ENCODE peak calls at places on chromosomes 16 and 17, in nine cellular contexts. One of them, this sample, is unnamed.

GRCh38 chr16:85626191-85626951 is 13.2 kb downstream of the GSE1 start:
- DNase-seq in left ventricle myocardium inferior: peak; percentile 40
- DNase-seq in PC-9: no peak
- DNase-seq in fibroblast of lung: no peak
- DNase-seq in lower leg skin: no peak
- DNase-seq in heart right ventricle: no peak
- DNase-seq in bronchial epithelial cell: no peak
- DNase-seq in kidney epithelial cell: no peak
- DNase-seq in neural progenitor cell: peak; percentile 92
- DNase-seq in this sample: peak; percentile 90

GRCh38 chr16:23132921-23133532 is 16.2 kb downstream of the USP31 start:
- DNase-seq in kidney epithelial cell: no peak
- DNase-seq in neural progenitor cell: no peak
- DNase-seq in fibroblast of lung: peak; percentile 39
- DNase-seq in left ventricle myocardium inferior: peak; percentile 58
- DNase-seq in lower leg skin: no peak
- DNase-seq in bronchial epithelial cell: no peak
- DNase-seq in PC-9: no peak
- DNase-seq in heart right ventricle: peak; percentile 42
- DNase-seq in this sample: no peak

GRCh38 chr17:81435636-81436293 is 40.5 kb downstream of the BAHCC1 start:
- DNase-seq in neural progenitor cell: no peak
- DNase-seq in left ventricle myocardium inferior: no peak
- DNase-seq in PC-9: no peak
- DNase-seq in kidney epithelial cell: no peak
- DNase-seq in fibroblast of lung: no peak
- DNase-seq in heart right ventricle: no peak
- DNase-seq in bronchial epithelial cell: no peak
- DNase-seq in lower leg skin: no peak
- DNase-seq in this sample: no peak

GRCh38 chr17:40552806-40553693 is 12.2 kb downstream of the CCR7 start:
- DNase-seq in lower leg skin: peak; percentile 13
- DNase-seq in heart right ventricle: no peak
- DNase-seq in kidney epithelial cell: no peak
- DNase-seq in fibroblast of lung: no peak
- DNase-seq in neural progenitor cell: no peak
- DNase-seq in left ventricle myocardium inferior: no peak
- DNase-seq in bronchial epithelial cell: no peak
- DNase-seq in PC-9: no peak
- DNase-seq in this sample: peak; percentile 57

GRCh38 chr17:80970044-80970761 is 21.4 kb upstream of the CHMP6 start:
- DNase-seq in PC-9: no peak
- DNase-seq in bronchial epithelial cell: no peak
- DNase-seq in left ventricle myocardium inferior: peak; percentile 55
- DNase-seq in heart right ventricle: peak; percentile 57
- DNase-seq in lower leg skin: no peak
- DNase-seq in fibroblast of lung: peak; percentile 27
- DNase-seq in neural progenitor cell: peak; percentile 62
- DNase-seq in kidney epithelial cell: no peak
- DNase-seq in this sample: peak; percentile 89

GRCh38 chr17:2214047-2214717 is 89.4 kb downstream of the SMG6 start:
- DNase-seq in neural progenitor cell: peak; percentile 43
- DNase-seq in fibroblast of lung: peak; percentile 91
- DNase-seq in heart right ventricle: peak; percentile 47
- DNase-seq in kidney epithelial cell: peak; percentile 51
- DNase-seq in bronchial epithelial cell: peak; percentile 94
- DNase-seq in left ventricle myocardium inferior: peak; percentile 61
- DNase-seq in PC-9: no peak
- DNase-seq in lower leg skin: peak; percentile 59
- DNase-seq in this sample: peak; percentile 49

GRCh38 chr16:57600048-57600835 is 28.2 kb upstream of the ADGRG1 start:
- DNase-seq in heart right ventricle: peak; percentile 52
- DNase-seq in PC-9: no peak
- DNase-seq in lower leg skin: peak; percentile 17
- DNase-seq in bronchial epithelial cell: peak; percentile 50
- DNase-seq in left ventricle myocardium inferior: no peak
- DNase-seq in neural progenitor cell: peak; percentile 85
- DNase-seq in kidney epithelial cell: no peak
- DNase-seq in fibroblast of lung: peak; percentile 45
- DNase-seq in this sample: peak; percentile 90

GRCh38 chr17:82648761-82649474 is 674 bp upstream of the WDR45B start:
- DNase-seq in fibroblast of lung: no peak
- DNase-seq in neural progenitor cell: peak; percentile 77
- DNase-seq in PC-9: no peak
- DNase-seq in lower leg skin: peak; percentile 56
- DNase-seq in heart right ventricle: peak; percentile 69
- DNase-seq in kidney epithelial cell: no peak
- DNase-seq in bronchial epithelial cell: no peak
- DNase-seq in left ventricle myocardium inferior: peak; percentile 55
- DNase-seq in this sample: peak; percentile 93

GRCh38 chr16:86031141-86031678 is 132.2 kb downstream of the IRF8 start:
- DNase-seq in bronchial epithelial cell: no peak
- DNase-seq in fibroblast of lung: no peak
- DNase-seq in lower leg skin: no peak
- DNase-seq in heart right ventricle: no peak
- DNase-seq in left ventricle myocardium inferior: no peak
- DNase-seq in neural progenitor cell: no peak
- DNase-seq in kidney epithelial cell: no peak
- DNase-seq in PC-9: no peak
- DNase-seq in this sample: no peak

GRCh38 chr17:77373298-77374169 is 232.8 kb downstream of the SEC14L1 start:
- DNase-seq in kidney epithelial cell: no peak
- DNase-seq in bronchial epithelial cell: no peak
- DNase-seq in neural progenitor cell: peak; percentile 78
- DNase-seq in lower leg skin: no peak
- DNase-seq in left ventricle myocardium inferior: peak; percentile 50
- DNase-seq in fibroblast of lung: no peak
- DNase-seq in PC-9: no peak
- DNase-seq in heart right ventricle: peak; percentile 69
- DNase-seq in this sample: peak; percentile 83

GRCh38 chr17:10683853-10684252 is 13.5 kb downstream of the SCO1 start:
- DNase-seq in PC-9: no peak
- DNase-seq in kidney epithelial cell: no peak
- DNase-seq in heart right ventricle: no peak
- DNase-seq in fibroblast of lung: peak; percentile 51
- DNase-seq in neural progenitor cell: peak; percentile 41
- DNase-seq in lower leg skin: no peak
- DNase-seq in left ventricle myocardium inferior: no peak
- DNase-seq in bronchial epithelial cell: peak; percentile 47
- DNase-seq in this sample: peak; percentile 57

GRCh38 chr16:67150058-67150832 is 553 bp downstream of the B3GNT9 start:
- DNase-seq in bronchial epithelial cell: peak; percentile 15
- DNase-seq in heart right ventricle: peak; percentile 64
- DNase-seq in neural progenitor cell: peak; percentile 86
- DNase-seq in PC-9: no peak
- DNase-seq in kidney epithelial cell: no peak
- DNase-seq in lower leg skin: no peak
- DNase-seq in left ventricle myocardium inferior: peak; percentile 56
- DNase-seq in fibroblast of lung: peak; percentile 84
- DNase-seq in this sample: peak; percentile 97

GRCh38 chr17:2068101-2068518 is 13.2 kb downstream of the HIC1 start:
- DNase-seq in kidney epithelial cell: no peak
- DNase-seq in neural progenitor cell: no peak
- DNase-seq in left ventricle myocardium inferior: no peak
- DNase-seq in heart right ventricle: no peak
- DNase-seq in bronchial epithelial cell: no peak
- DNase-seq in PC-9: no peak
- DNase-seq in lower leg skin: no peak
- DNase-seq in fibroblast of lung: peak; percentile 70
- DNase-seq in this sample: no peak

GRCh38 chr17:47273245-47273644 is 19.6 kb downstream of the ITGB3 start:
- DNase-seq in left ventricle myocardium inferior: no peak
- DNase-seq in kidney epithelial cell: no peak
- DNase-seq in heart right ventricle: no peak
- DNase-seq in bronchial epithelial cell: no peak
- DNase-seq in PC-9: peak; percentile 8
- DNase-seq in neural progenitor cell: no peak
- DNase-seq in fibroblast of lung: no peak
- DNase-seq in lower leg skin: no peak
- DNase-seq in this sample: no peak

GRCh38 chr17:47276444-47276843 is 22.8 kb downstream of the ITGB3 start:
- DNase-seq in lower leg skin: no peak
- DNase-seq in heart right ventricle: no peak
- DNase-seq in neural progenitor cell: no peak
- DNase-seq in fibroblast of lung: no peak
- DNase-seq in bronchial epithelial cell: no peak
- DNase-seq in kidney epithelial cell: no peak
- DNase-seq in PC-9: no peak
- DNase-seq in left ventricle myocardium inferior: no peak
- DNase-seq in this sample: no peak

GRCh38 chr17:47276868-47277267 is 23.2 kb downstream of the ITGB3 start:
- DNase-seq in left ventricle myocardium inferior: peak; percentile 73
- DNase-seq in lower leg skin: peak; percentile 83
- DNase-seq in heart right ventricle: peak; percentile 68
- DNase-seq in kidney epithelial cell: no peak
- DNase-seq in bronchial epithelial cell: peak; percentile 43
- DNase-seq in fibroblast of lung: peak; percentile 90
- DNase-seq in PC-9: no peak
- DNase-seq in neural progenitor cell: peak; percentile 70
- DNase-seq in this sample: peak; percentile 65

GRCh38 chr17:47274319-47275069 is 20.9 kb downstream of the ITGB3 start:
- DNase-seq in lower leg skin: no peak
- DNase-seq in fibroblast of lung: no peak
- DNase-seq in left ventricle myocardium inferior: no peak
- DNase-seq in kidney epithelial cell: no peak
- DNase-seq in heart right ventricle: no peak
- DNase-seq in bronchial epithelial cell: no peak
- DNase-seq in neural progenitor cell: no peak
- DNase-seq in PC-9: no peak
- DNase-seq in this sample: no peak

GRCh38 chr17:47275245-47275984 is 21.8 kb downstream of the ITGB3 start:
- DNase-seq in bronchial epithelial cell: peak; percentile 55
- DNase-seq in lower leg skin: peak; percentile 81
- DNase-seq in neural progenitor cell: peak; percentile 78
- DNase-seq in heart right ventricle: peak; percentile 91
- DNase-seq in left ventricle myocardium inferior: peak; percentile 93
- DNase-seq in kidney epithelial cell: peak; percentile 86
- DNase-seq in fibroblast of lung: peak; percentile 93
- DNase-seq in PC-9: peak; percentile 76
- DNase-seq in this sample: peak; percentile 73
- H3K4me3 ChIP-seq in bronchial epithelial cell: no peak overlapping the region
- H3K4me3 ChIP-seq in lower leg skin: no peak overlapping the region
- H3K4me3 ChIP-seq in neural progenitor cell: no peak overlapping the region
- H3K4me3 ChIP-seq in heart right ventricle: no peak overlapping the region
- H3K4me3 ChIP-seq in left ventricle myocardium inferior: no peak overlapping the region
- H3K4me3 ChIP-seq in kidney epithelial cell: no peak overlapping the region
- H3K4me3 ChIP-seq in fibroblast of lung: no peak overlapping the region
- H3K4me3 ChIP-seq in PC-9: no peak overlapping the region
- H3K4me3 ChIP-seq in this sample: no peak overlapping the region

DNA sequence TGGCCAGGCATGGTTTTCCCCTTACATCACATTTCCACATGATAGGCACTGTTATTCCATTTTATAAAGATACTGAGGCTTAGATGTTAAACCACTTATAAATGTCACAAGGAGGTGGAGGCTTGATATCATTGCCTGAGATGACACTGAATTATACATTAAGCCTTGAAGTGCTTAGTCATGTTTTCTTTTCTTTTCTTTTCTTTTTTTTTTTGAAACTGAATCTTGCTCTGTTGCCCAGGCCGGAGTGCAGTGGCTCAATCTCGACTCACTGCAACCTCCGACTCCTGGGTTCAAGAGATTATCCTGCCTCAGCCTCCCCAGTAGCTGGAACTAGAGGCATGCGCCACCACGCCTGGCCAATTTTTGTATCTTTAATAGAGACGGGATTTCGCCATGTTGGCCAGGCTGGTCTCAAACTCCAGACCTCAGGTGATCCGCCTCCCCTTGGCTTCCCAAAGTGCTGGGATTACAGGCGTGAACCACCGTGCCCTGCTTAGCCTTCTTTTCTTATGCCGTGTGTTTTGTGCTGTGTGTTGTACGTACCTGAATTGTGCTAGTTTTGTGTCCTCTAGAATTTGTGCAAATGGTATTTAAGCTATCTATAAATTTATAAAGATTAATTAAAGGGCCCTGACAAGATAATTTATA is 1.2 kb downstream of the DNAJA3 start:
- DNase-seq in fibroblast of lung: no peak
- DNase-seq in neural progenitor cell: no peak
- DNase-seq in heart right ventricle: no peak
- DNase-seq in left ventricle myocardium inferior: no peak
- DNase-seq in PC-9: no peak
- DNase-seq in bronchial epithelial cell: no peak
- DNase-seq in lower leg skin: no peak
- DNase-seq in kidney epithelial cell: no peak
- DNase-seq in this sample: no peak
- H3K4me3 ChIP-seq in fibroblast of lung: peak overlapping the region; percentile 91
- H3K4me3 ChIP-seq in neural progenitor cell: peak overlapping the region; percentile 84
- H3K4me3 ChIP-seq in heart right ventricle: peak overlapping the region; percentile 88
- H3K4me3 ChIP-seq in left ventricle myocardium inferior: peak overlapping the region; percentile 91
- H3K4me3 ChIP-seq in PC-9: peak overlapping the region; percentile 80
- H3K4me3 ChIP-seq in bronchial epithelial cell: peak overlapping the region; percentile 73
- H3K4me3 ChIP-seq in lower leg skin: no peak overlapping the region
- H3K4me3 ChIP-seq in kidney epithelial cell: peak overlapping the region; percentile 63
- H3K4me3 ChIP-seq in this sample: peak overlapping the region; percentile 89

DNA sequence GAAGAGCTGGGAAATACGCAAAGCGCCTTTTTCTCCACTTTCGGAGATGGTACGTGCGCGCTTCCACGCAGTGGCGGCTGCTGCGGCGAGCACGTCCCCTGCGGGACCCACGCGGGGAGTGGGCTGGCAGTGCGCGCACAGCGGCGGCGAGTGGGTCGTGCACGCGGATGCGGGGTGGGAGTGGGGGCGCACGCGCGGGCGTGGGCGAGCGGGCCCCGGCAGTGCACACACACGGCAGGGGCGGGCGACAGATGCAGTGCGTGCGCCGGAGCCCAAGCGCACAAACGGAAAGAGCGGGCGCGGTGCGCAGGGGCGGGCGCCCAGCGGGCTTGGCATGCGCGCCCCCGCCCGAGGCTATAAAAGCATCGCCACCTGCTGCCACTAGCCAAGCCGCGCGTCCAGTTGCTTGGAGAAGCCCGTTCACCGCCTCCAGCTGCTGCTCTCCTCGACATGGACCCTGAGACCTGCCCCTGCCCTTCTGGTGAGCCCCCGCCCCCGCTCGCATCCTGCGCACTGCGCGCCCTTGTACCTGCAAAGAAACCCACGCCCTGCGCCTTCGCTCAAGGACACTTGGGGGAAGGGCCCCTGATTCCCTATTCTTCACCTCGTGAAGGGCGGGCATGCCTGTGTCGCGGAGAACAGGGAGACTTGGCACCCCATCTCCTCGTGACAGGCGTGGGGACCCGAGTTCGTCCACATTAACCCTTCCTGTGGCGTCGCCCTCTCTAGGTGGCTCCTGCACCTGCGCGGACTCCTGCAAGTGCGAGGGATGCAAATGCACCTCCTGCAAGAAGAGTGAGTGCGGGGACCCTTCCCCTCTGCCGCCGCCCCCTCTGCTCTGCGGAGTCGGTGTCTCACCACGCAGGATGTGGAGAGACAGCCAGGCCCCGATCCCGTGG is at the start of gene MT3:
- DNase-seq in fibroblast of lung: no peak
- DNase-seq in PC-9: no peak
- DNase-seq in bronchial epithelial cell: no peak
- DNase-seq in neural progenitor cell: peak; percentile 85
- DNase-seq in kidney epithelial cell: no peak
- DNase-seq in left ventricle myocardium inferior: no peak
- DNase-seq in lower leg skin: no peak
- DNase-seq in heart right ventricle: peak; percentile 17
- DNase-seq in this sample: peak; percentile 88
- H3K4me3 ChIP-seq in fibroblast of lung: peak within 1 kb of the TSS; percentile 12
- H3K4me3 ChIP-seq in PC-9: no peak within 1 kb of the TSS
- H3K4me3 ChIP-seq in bronchial epithelial cell: no peak within 1 kb of the TSS
- H3K4me3 ChIP-seq in neural progenitor cell: peak within 1 kb of the TSS; percentile 66
- H3K4me3 ChIP-seq in kidney epithelial cell: peak within 1 kb of the TSS; percentile 28
- H3K4me3 ChIP-seq in left ventricle myocardium inferior: peak within 1 kb of the TSS; percentile 66
- H3K4me3 ChIP-seq in lower leg skin: no peak within 1 kb of the TSS
- H3K4me3 ChIP-seq in heart right ventricle: peak within 1 kb of the TSS; percentile 47
- H3K4me3 ChIP-seq in this sample: peak within 1 kb of the TSS; percentile 37

GRCh38 chr16:30985401-30986128 is 558 bp downstream of the HSD3B7 start:
- DNase-seq in fibroblast of lung: no peak
- DNase-seq in left ventricle myocardium inferior: no peak
- DNase-seq in bronchial epithelial cell: peak; percentile 39
- DNase-seq in heart right ventricle: no peak
- DNase-seq in lower leg skin: peak; percentile 67
- DNase-seq in PC-9: peak; percentile 56
- DNase-seq in kidney epithelial cell: no peak
- DNase-seq in neural progenitor cell: peak; percentile 62
- DNase-seq in this sample: peak; percentile 92
- H3K4me3 ChIP-seq in fibroblast of lung: peak overlapping the region; percentile 45
- H3K4me3 ChIP-seq in left ventricle myocardium inferior: peak overlapping the region; percentile 72
- H3K4me3 ChIP-seq in bronchial epithelial cell: peak overlapping the region; percentile 42
- H3K4me3 ChIP-seq in heart right ventricle: peak overlapping the region; percentile 57
- H3K4me3 ChIP-seq in lower leg skin: peak overlapping the region; percentile 27
- H3K4me3 ChIP-seq in PC-9: peak overlapping the region; percentile 45
- H3K4me3 ChIP-seq in kidney epithelial cell: peak overlapping the region; percentile 52
- H3K4me3 ChIP-seq in neural progenitor cell: peak overlapping the region; percentile 33
- H3K4me3 ChIP-seq in this sample: peak overlapping the region; percentile 43